ENCODE peak calls at places on chromosomes 4 and X, in ten cellular contexts. One of them, this sample, is unnamed.

GRCh38 chr4:15161439-15161838 is 159.2 kb downstream of the CPEB2 start:
- DNase-seq in neural crest cell: no peak
- DNase-seq in cardiac muscle cell: no peak
- DNase-seq in lower leg skin: no peak
- DNase-seq in left lung: no peak
- DNase-seq in GM10248: no peak
- DNase-seq in coronary artery: no peak
- DNase-seq in astrocyte of the spinal cord: peak
- DNase-seq in GM20000: no peak
- DNase-seq in IMR-90: no peak
- DNase-seq in this sample: no peak

GRCh38 chr4:69025191-69025998 is 70.9 kb upstream of the UGT2B7 start:
- DNase-seq in neural crest cell: peak
- DNase-seq in astrocyte of the spinal cord: no peak
- DNase-seq in coronary artery: no peak
- DNase-seq in IMR-90: no peak
- DNase-seq in left lung: no peak
- DNase-seq in lower leg skin: no peak
- DNase-seq in GM10248: no peak
- DNase-seq in GM20000: no peak
- DNase-seq in cardiac muscle cell: peak
- DNase-seq in this sample: peak

GRCh38 chrX:129522184-129523059 is 868 bp downstream of the SMARCA1 start:
- DNase-seq in coronary artery: peak
- DNase-seq in GM10248: peak
- DNase-seq in neural crest cell: peak
- DNase-seq in lower leg skin: no peak
- DNase-seq in GM20000: peak
- DNase-seq in cardiac muscle cell: peak
- DNase-seq in left lung: peak
- DNase-seq in astrocyte of the spinal cord: peak
- DNase-seq in IMR-90: peak
- DNase-seq in this sample: peak

GRCh38 chr4:80197601-80198444 is 520 bp downstream of the PRDM8 start:
- DNase-seq in left lung: no peak
- DNase-seq in neural crest cell: no peak
- DNase-seq in lower leg skin: no peak
- DNase-seq in IMR-90: no peak
- DNase-seq in GM20000: no peak
- DNase-seq in astrocyte of the spinal cord: no peak
- DNase-seq in coronary artery: no peak
- DNase-seq in GM10248: no peak
- DNase-seq in cardiac muscle cell: peak
- DNase-seq in this sample: peak

GRCh38 chr4:70613182-70613892 is 15.2 kb upstream of the ENAM start:
- DNase-seq in GM20000: no peak
- DNase-seq in lower leg skin: no peak
- DNase-seq in neural crest cell: no peak
- DNase-seq in coronary artery: no peak
- DNase-seq in IMR-90: no peak
- DNase-seq in left lung: no peak
- DNase-seq in GM10248: no peak
- DNase-seq in astrocyte of the spinal cord: no peak
- DNase-seq in cardiac muscle cell: no peak
- DNase-seq in this sample: no peak

GRCh38 chrX:119516157-119516702 is 48.0 kb downstream of the SLC25A5 start:
- DNase-seq in astrocyte of the spinal cord: peak
- DNase-seq in GM20000: peak
- DNase-seq in coronary artery: no peak
- DNase-seq in lower leg skin: no peak
- DNase-seq in GM10248: peak
- DNase-seq in left lung: no peak
- DNase-seq in IMR-90: peak
- DNase-seq in cardiac muscle cell: peak
- DNase-seq in neural crest cell: peak
- DNase-seq in this sample: peak

GRCh38 chrX:110418220-110418856 is 59.7 kb downstream of the RTL9 start:
- DNase-seq in GM20000: no peak
- DNase-seq in cardiac muscle cell: peak
- DNase-seq in neural crest cell: peak
- DNase-seq in lower leg skin: no peak
- DNase-seq in left lung: peak
- DNase-seq in coronary artery: no peak
- DNase-seq in astrocyte of the spinal cord: peak
- DNase-seq in GM10248: no peak
- DNase-seq in IMR-90: peak
- DNase-seq in this sample: peak

GRCh38 chr4:99822734-99823133 is 6.1 kb downstream of the DAPP1 start:
- DNase-seq in astrocyte of the spinal cord: no peak
- DNase-seq in neural crest cell: no peak
- DNase-seq in GM10248: no peak
- DNase-seq in cardiac muscle cell: no peak
- DNase-seq in IMR-90: no peak
- DNase-seq in coronary artery: no peak
- DNase-seq in lower leg skin: no peak
- DNase-seq in left lung: no peak
- DNase-seq in GM20000: no peak
- DNase-seq in this sample: no peak

GRCh38 chr4:54073481-54073880 is 9.1 kb upstream of the CHIC2 start:
- DNase-seq in neural crest cell: no peak
- DNase-seq in coronary artery: no peak
- DNase-seq in astrocyte of the spinal cord: no peak
- DNase-seq in IMR-90: peak
- DNase-seq in GM20000: no peak
- DNase-seq in left lung: no peak
- DNase-seq in lower leg skin: no peak
- DNase-seq in GM10248: no peak
- DNase-seq in cardiac muscle cell: no peak
- DNase-seq in this sample: no peak

GRCh38 chrX:140756948-140757347 is 47.4 kb downstream of the LINC00632 start:
- DNase-seq in lower leg skin: no peak
- DNase-seq in coronary artery: no peak
- DNase-seq in GM20000: no peak
- DNase-seq in GM10248: no peak
- DNase-seq in left lung: no peak
- DNase-seq in astrocyte of the spinal cord: no peak
- DNase-seq in IMR-90: no peak
- DNase-seq in neural crest cell: no peak
- DNase-seq in cardiac muscle cell: no peak
- DNase-seq in this sample: no peak
- TF ChIP-seq CTCF in lower leg skin: no peak
- TF ChIP-seq CTCF in coronary artery: no peak
- TF ChIP-seq CTCF in GM20000: no peak
- TF ChIP-seq CTCF in GM10248: no peak
- TF ChIP-seq CTCF in left lung: no peak
- TF ChIP-seq CTCF in astrocyte of the spinal cord: no peak
- TF ChIP-seq CTCF in IMR-90: no peak
- TF ChIP-seq CTCF in neural crest cell: no peak
- TF ChIP-seq CTCF in cardiac muscle cell: no peak
- TF ChIP-seq CTCF in this sample: no peak

GRCh38 chr4:94924566-94924965 is 166.8 kb downstream of the BMPR1B start:
- DNase-seq in lower leg skin: no peak
- DNase-seq in GM10248: no peak
- DNase-seq in cardiac muscle cell: no peak
- DNase-seq in astrocyte of the spinal cord: no peak
- DNase-seq in GM20000: no peak
- DNase-seq in neural crest cell: no peak
- DNase-seq in left lung: no peak
- DNase-seq in coronary artery: no peak
- DNase-seq in IMR-90: no peak
- DNase-seq in this sample: no peak
- TF ChIP-seq CTCF in lower leg skin: no peak
- TF ChIP-seq CTCF in GM10248: no peak
- TF ChIP-seq CTCF in cardiac muscle cell: no peak
- TF ChIP-seq CTCF in astrocyte of the spinal cord: no peak
- TF ChIP-seq CTCF in GM20000: no peak
- TF ChIP-seq CTCF in neural crest cell: no peak
- TF ChIP-seq CTCF in left lung: no peak
- TF ChIP-seq CTCF in coronary artery: no peak
- TF ChIP-seq CTCF in IMR-90: no peak
- TF ChIP-seq CTCF in this sample: no peak

DNA sequence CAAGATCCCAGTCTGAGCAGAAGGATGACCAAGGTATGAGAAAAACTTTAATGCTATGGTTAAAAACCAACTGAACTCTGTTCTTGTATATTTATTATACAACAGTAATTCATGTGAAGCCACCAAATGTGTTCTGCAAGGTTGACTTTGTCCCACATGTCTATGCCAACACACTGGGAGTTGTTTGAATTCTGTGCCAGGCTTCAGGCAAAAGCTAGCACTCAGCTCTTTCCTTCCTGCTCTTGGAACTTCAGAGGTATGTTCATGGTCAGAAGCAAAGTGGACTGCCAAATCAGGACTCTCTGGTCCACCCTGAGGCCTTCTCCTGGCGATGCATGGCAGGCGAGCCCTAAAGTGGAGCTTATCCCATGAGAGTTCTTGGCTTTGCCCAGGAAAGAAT is 205.6 kb upstream of the AR start:
- DNase-seq in astrocyte of the spinal cord: no peak
- DNase-seq in GM20000: no peak
- DNase-seq in lower leg skin: no peak
- DNase-seq in neural crest cell: no peak
- DNase-seq in left lung: no peak
- DNase-seq in GM10248: no peak
- DNase-seq in IMR-90: no peak
- DNase-seq in coronary artery: no peak
- DNase-seq in cardiac muscle cell: no peak
- DNase-seq in this sample: no peak
- TF ChIP-seq CTCF in astrocyte of the spinal cord: no peak
- TF ChIP-seq CTCF in GM20000: no peak
- TF ChIP-seq CTCF in lower leg skin: no peak
- TF ChIP-seq CTCF in neural crest cell: no peak
- TF ChIP-seq CTCF in left lung: no peak
- TF ChIP-seq CTCF in GM10248: no peak
- TF ChIP-seq CTCF in IMR-90: no peak
- TF ChIP-seq CTCF in coronary artery: no peak
- TF ChIP-seq CTCF in cardiac muscle cell: no peak
- TF ChIP-seq CTCF in this sample: no peak

DNA sequence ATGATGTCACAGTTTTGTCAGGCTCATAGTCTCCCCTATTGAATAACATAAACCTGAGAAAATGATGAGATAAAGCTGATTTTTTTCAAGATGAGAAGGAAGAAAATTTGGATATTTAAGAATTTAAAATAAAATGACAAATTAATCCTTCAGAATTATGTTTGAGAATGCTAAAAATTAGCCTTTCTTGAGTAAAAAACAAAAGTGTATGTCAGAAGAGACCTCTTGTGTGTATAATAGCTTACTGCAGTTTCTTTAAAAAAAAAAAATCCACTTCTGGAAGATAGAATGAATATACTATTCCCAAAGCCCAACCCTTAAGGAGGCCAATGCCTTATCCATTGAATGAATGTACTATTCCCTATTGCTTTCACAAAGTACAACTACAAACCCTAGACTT is 281.7 kb downstream of the RAPGEF2 start:
- DNase-seq in GM10248: no peak
- DNase-seq in coronary artery: no peak
- DNase-seq in neural crest cell: no peak
- DNase-seq in GM20000: no peak
- DNase-seq in lower leg skin: no peak
- DNase-seq in left lung: no peak
- DNase-seq in cardiac muscle cell: no peak
- DNase-seq in IMR-90: no peak
- DNase-seq in astrocyte of the spinal cord: peak
- DNase-seq in this sample: no peak
- TF ChIP-seq CTCF in GM10248: no peak
- TF ChIP-seq CTCF in coronary artery: no peak
- TF ChIP-seq CTCF in neural crest cell: no peak
- TF ChIP-seq CTCF in GM20000: no peak
- TF ChIP-seq CTCF in lower leg skin: no peak
- TF ChIP-seq CTCF in left lung: no peak
- TF ChIP-seq CTCF in cardiac muscle cell: peak
- TF ChIP-seq CTCF in IMR-90: peak
- TF ChIP-seq CTCF in astrocyte of the spinal cord: peak
- TF ChIP-seq CTCF in this sample: no peak

GRCh38 chrX:104324871-104325585 is 70.3 kb upstream of the ESX1 start:
- DNase-seq in neural crest cell: no peak
- DNase-seq in GM20000: no peak
- DNase-seq in astrocyte of the spinal cord: no peak
- DNase-seq in IMR-90: peak
- DNase-seq in lower leg skin: no peak
- DNase-seq in cardiac muscle cell: no peak
- DNase-seq in left lung: no peak
- DNase-seq in GM10248: no peak
- DNase-seq in coronary artery: no peak
- DNase-seq in this sample: no peak
- TF ChIP-seq CTCF in neural crest cell: no peak
- TF ChIP-seq CTCF in GM20000: no peak
- TF ChIP-seq CTCF in astrocyte of the spinal cord: no peak
- TF ChIP-seq CTCF in IMR-90: no peak
- TF ChIP-seq CTCF in lower leg skin: no peak
- TF ChIP-seq CTCF in cardiac muscle cell: no peak
- TF ChIP-seq CTCF in left lung: no peak
- TF ChIP-seq CTCF in GM10248: no peak
- TF ChIP-seq CTCF in coronary artery: no peak
- TF ChIP-seq CTCF in this sample: no peak

This sample was measured in endothelial cell.